ENCODE peak calls at places on chromosome 22, in ten cellular contexts. G, O, B, F, L, I, E, Y, H and N are unnamed samples.

GRCh38 chr22:36571991-36572390 is 43.0 kb upstream of the EIF3D start:
- DNase-seq in L (no peak), G (no peak), I (no peak), Y (no peak), F (no peak), E (no peak), O (no peak), B (no peak), H (no peak), N (no peak)

GRCh38 chr22:29879738-29880137 is 3.2 kb upstream of the MTMR3 start:
- DNase-seq in Y (no peak), B (no peak), E (no peak), O (no peak), F (peak), G (no peak), I (no peak), H (no peak), L (no peak), N (no peak)

GRCh38 chr22:45553333-45554039 is 50.8 kb downstream of the FBLN1 start:
- DNase-seq in B (peak), I (no peak), H (peak), G (peak), L (peak), E (peak), F (peak), O (peak), Y (peak), N (peak)

GRCh38 chr22:49577168-49578060 is 250.3 kb downstream of the BRD1 start:
- DNase-seq in I (no peak), Y (no peak), G (no peak), L (peak), O (no peak), E (no peak), B (no peak), F (no peak), H (no peak), N (no peak)

GRCh38 chr22:46150615-46151423 is 493 bp downstream of the PPARA start:
- DNase-seq in Y (no peak), L (peak), G (peak), E (peak), B (peak), O (peak), H (peak), I (no peak), F (peak), N (no peak)

GRCh38 chr22:16717699-16718558 is 107.3 kb downstream of the XKR3 start:
- DNase-seq in I (no peak), O (no peak), G (no peak), E (no peak), H (no peak), B (no peak), Y (no peak), L (no peak), F (no peak), N (no peak)

GRCh38 chr22:32341122-32341740 is 16.4 kb upstream of the RFPL3 start:
- DNase-seq in Y (no peak), O (no peak), I (no peak), G (no peak), B (no peak), L (no peak), E (peak), F (no peak), H (peak), N (no peak)

GRCh38 chr22:25747245-25747944 is 5.4 kb downstream of the MYO18B start:
- DNase-seq in F (peak), E (no peak), I (no peak), B (peak), H (no peak), L (peak), G (peak), O (peak), Y (no peak), N (no peak)

GRCh38 chr22:46830001-46830715 is 67.7 kb downstream of the TBC1D22A start:
- DNase-seq in Y (peak), O (peak), F (peak), G (peak), L (no peak), E (no peak), B (no peak), I (no peak), H (no peak), N (no peak)

GRCh38 chr22:45584121-45584570 is 81.5 kb downstream of the FBLN1 start:
- DNase-seq in Y (no peak), B (no peak), E (no peak), I (no peak), F (no peak), L (peak), H (no peak), O (no peak), G (no peak), N (no peak)

GRCh38 chr22:43127166-43127908 is 15.9 kb downstream of the MCAT start:
- DNase-seq in F (no peak), L (no peak), Y (no peak), H (no peak), O (no peak), I (no peak), B (peak), G (peak), E (no peak), N (no peak)

GRCh38 chr22:45684169-45684568 is 12.5 kb downstream of the ATXN10 start:
- DNase-seq in H (no peak), O (no peak), Y (no peak), L (no peak), E (no peak), F (no peak), I (no peak), B (no peak), G (no peak), N (no peak)

GRCh38 chr22:50523806-50524663 is 1.4 kb downstream of the SCO2 start:
- DNase-seq in F (no peak), I (no peak), E (no peak), Y (no peak), O (peak), L (peak), H (no peak), G (peak), B (peak), N (no peak)

GRCh38 chr22:25709758-25710157 is 32.2 kb upstream of the MYO18B start:
- DNase-seq in I (no peak), H (no peak), O (no peak), E (no peak), Y (no peak), F (no peak), G (no peak), L (no peak), B (no peak), N (no peak)

DNA sequence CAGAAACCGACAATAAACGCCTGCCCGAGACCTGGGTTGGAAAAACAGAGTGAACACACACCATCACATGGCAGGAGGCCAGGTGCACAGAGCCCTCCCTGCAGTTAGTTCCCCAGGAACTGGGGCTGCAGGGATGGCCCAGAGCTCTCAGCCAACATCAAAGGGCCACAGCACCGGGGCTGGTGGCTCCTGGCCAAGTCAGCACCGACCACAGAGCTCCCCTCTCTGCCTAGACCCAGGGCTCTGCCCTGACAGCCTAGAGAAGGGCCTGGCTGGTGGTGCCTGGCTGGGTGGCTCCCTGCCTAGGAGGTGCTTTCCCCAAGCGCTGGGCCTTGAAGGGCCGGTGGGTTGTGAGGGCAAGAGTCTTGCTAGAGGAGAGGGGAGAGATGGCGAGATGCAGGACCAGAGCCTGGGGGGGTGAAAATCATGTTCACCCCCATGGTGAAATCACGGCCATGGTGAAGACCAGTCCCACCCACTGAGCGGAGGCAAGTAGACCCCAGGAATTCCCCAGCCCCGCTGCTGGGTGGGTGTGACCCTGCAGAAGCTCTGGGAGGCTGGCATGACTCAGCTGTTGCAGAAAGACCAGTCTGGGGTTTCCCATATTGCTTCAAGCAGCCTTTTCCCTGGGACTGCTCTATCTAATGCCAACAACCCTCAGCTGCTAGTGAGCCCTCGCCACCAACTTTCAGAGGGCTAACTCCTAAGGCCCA is 7.2 kb upstream of the BID start:
- DNase-seq in F (peak), Y (no peak), B (no peak), E (no peak), O (peak), I (no peak), L (peak), H (no peak), G (peak), N (no peak)
- H3K27ac ChIP-seq in F (peak), Y (no peak), B (no peak), E (no peak), O (peak), I (peak), L (no peak), H (no peak), G (no peak), N (no peak)

GRCh38 chr22:41567452-41567768 is 6.6 kb downstream of the CSDC2 start:
- DNase-seq in O (no peak), G (no peak), I (no peak), F (no peak), B (no peak), H (no peak), L (no peak), E (no peak), Y (no peak), N (no peak)
- H3K27ac ChIP-seq in O (no peak), G (no peak), I (no peak), F (peak), B (no peak), H (no peak), L (no peak), E (no peak), Y (no peak), N (no peak)

GRCh38 chr22:35352214-35353111 is 28.4 kb upstream of the HMOX1 start:
- DNase-seq in L (peak), F (peak), I (no peak), B (peak), G (no peak), H (peak), E (no peak), O (no peak), Y (peak), N (peak)
- H3K27ac ChIP-seq in L (no peak), F (peak), I (no peak), B (peak), G (no peak), H (no peak), E (no peak), O (no peak), Y (peak), N (peak)

GRCh38 chr22:35307372-35307771 is 7.7 kb downstream of the TOM1 start:
- DNase-seq in E (no peak), H (no peak), O (no peak), L (no peak), I (no peak), F (no peak), B (no peak), Y (no peak), G (no peak), N (no peak)
- H3K27ac ChIP-seq in E (peak), H (no peak), O (no peak), L (peak), I (no peak), F (no peak), B (no peak), Y (no peak), G (no peak), N (no peak)

GRCh38 chr22:39332441-39333064 is 13.1 kb upstream of the RPL3 start:
- DNase-seq in H (no peak), I (no peak), F (no peak), G (no peak), E (no peak), L (no peak), Y (no peak), B (peak), O (no peak), N (no peak)
- H3K27ac ChIP-seq in H (peak), I (peak), F (no peak), G (peak), E (peak), L (no peak), Y (peak), B (peak), O (peak), N (peak)

DNA sequence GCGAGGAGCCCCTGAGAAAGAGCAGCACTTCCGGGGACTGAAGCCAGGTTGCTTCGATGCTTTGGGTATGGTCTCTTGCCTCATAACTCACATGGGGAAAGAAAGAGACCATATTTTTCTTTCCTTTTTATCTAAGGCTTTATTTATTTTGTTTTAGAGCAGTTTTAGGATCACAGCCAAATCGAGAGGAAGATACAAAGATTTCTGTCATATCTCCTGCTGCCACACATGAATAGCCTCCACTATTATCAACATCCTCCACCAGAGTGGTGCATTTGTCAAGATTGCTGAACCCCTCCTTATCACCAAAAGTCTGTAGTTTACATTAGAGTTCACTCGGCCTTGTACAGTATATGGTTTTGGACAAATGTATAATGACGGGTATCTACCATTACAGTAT is 24.2 kb upstream of the ADSL start:
- DNase-seq in B (no peak), O (no peak), I (no peak), L (no peak), H (no peak), Y (no peak), G (no peak), F (no peak), E (no peak), N (no peak)
- H3K27ac ChIP-seq in B (no peak), O (no peak), I (no peak), L (no peak), H (no peak), Y (peak), G (peak), F (no peak), E (no peak), N (peak)

GRCh38 chr22:38490915-38491314 is 15.2 kb downstream of the DDX17 start:
- DNase-seq in I (no peak), O (peak), B (peak), H (no peak), L (peak), Y (peak), G (peak), F (no peak), E (no peak), N (no peak)
- H3K27ac ChIP-seq in I (peak), O (peak), B (peak), H (peak), L (no peak), Y (peak), G (peak), F (peak), E (no peak), N (peak)

DNA sequence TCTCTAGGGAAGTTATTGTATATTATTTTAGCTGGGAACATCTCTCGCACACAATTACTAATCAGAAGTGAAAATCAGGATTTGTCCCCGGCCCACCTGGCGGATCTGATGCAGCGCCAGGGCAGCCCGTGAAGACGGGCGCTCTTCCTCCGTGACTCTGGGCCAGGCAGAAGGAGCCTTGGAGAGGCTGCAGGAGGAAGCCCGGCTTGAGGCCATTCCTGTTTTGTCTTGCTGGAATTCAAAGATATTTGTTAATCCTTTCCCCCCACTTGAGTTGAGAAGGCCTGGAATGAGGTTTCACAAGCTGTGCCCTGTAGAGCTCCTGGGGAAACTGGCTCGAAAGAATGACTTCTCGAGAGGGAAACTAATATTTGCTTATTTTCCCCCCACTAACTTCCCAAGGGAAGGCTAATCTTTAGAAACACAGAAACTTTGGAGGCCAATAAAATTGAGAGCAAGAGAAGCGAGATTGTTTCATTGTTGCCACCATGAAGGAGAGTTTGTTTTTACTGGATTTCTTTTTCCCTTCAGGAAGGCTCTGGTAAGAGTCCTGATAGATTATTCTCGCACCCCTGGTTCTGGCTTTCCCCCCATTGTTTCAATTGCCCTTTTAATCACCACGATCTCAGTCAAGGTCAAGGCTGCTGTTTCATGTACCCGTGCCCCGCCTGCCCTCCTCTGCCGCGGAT is 92.8 kb upstream of the SEPTIN5 start:
- DNase-seq in H (peak), F (no peak), E (no peak), L (peak), B (no peak), I (no peak), G (no peak), O (no peak), Y (no peak), N (no peak)
- H3K27ac ChIP-seq in H (no peak), F (no peak), E (no peak), L (no peak), B (peak), I (no peak), G (no peak), O (no peak), Y (no peak), N (no peak)

GRCh38 chr22:23754220-23754919 is at the start of gene VPREB3:
- DNase-seq in I (no peak), H (no peak), L (no peak), Y (no peak), O (no peak), B (no peak), F (no peak), E (no peak), G (no peak), N (no peak)
- H3K27ac ChIP-seq in I (peak), H (no peak), L (no peak), Y (no peak), O (no peak), B (no peak), F (no peak), E (no peak), G (no peak), N (no peak)